ENCODE peak calls at places on chromosomes 5 and 9, in four cellular contexts. G is AG04450, K is transverse colon, D is colonic mucosa. X is an unnamed sample.

GRCh38 chr9:115591584-115591984 is 473.6 kb upstream of the TNC start:
- DNase-seq in D (peak), G (peak), K (peak), X (peak)

GRCh38 chr5:59190746-59191145 is 607.9 kb downstream of the RAB3C start:
- DNase-seq in K (no peak), D (no peak), G (no peak), X (no peak)

GRCh38 chr9:76519027-76519835 is 60.2 kb downstream of the GCNT1 start:
- DNase-seq in K (no peak), D (no peak), G (no peak), X (no peak)

GRCh38 chr5:121954086-121954485 is 7.7 kb upstream of the SRFBP1 start:
- DNase-seq in G (no peak), D (no peak), K (no peak), X (no peak)

GRCh38 chr5:126971455-126972019 is 58.8 kb downstream of the MARCHF3 start:
- DNase-seq in D (no peak), K (no peak), G (no peak), X (no peak)

GRCh38 chr9:129414377-129415021 is 206.4 kb downstream of the C9orf50 start:
- DNase-seq in D (peak), K (peak), G (no peak), X (no peak)

GRCh38 chr5:61245486-61245885 is 83.2 kb upstream of the SMIM15 start:
- DNase-seq in D (peak), G (no peak), K (peak), X (no peak)

GRCh38 chr5:77209495-77210090 is 887 bp upstream of the PDE8B start:
- DNase-seq in D (no peak), G (no peak), K (no peak), X (no peak)

GRCh38 chr5:36494756-36495637 is 111.4 kb upstream of the SLC1A3 start:
- DNase-seq in G (no peak), D (no peak), K (no peak), X (no peak)

GRCh38 chr5:52788505-52788821 is 747 bp downstream of the ITGA1 start:
- DNase-seq in K (no peak), G (no peak), D (no peak), X (no peak)

GRCh38 chr5:74415695-74416102 is 224.8 kb downstream of the ENC1 start:
- DNase-seq in D (peak), K (peak), G (no peak), X (no peak)
- H3K27ac ChIP-seq in D (peak), K (peak), G (no peak), X (no peak)

GRCh38 chr5:150391064-150391834 is 21.5 kb downstream of the CD74 start:
- DNase-seq in D (no peak), K (no peak), G (no peak), X (no peak)
- H3K27ac ChIP-seq in D (no peak), K (no peak), G (no peak), X (no peak)

DNA sequence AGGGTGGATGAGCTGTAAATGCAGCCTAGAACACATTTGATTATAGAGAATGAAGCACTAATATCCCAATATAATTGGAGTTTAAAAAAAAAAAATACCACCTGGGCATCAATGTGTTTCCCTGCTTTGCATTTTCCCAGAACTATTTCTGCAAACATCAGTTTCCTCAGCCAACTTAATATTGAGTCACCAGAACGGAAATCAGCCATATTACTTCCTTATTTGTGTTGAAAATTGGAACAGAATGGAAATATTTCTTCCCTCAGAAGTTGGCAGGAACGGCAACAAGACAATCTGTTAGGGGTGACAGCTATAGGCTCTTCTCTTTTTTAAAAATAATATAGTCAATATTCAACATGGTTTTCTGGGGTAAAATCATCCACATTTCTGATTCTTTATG is 4.0 kb downstream of the MFAP3 start:
- DNase-seq in G (no peak), D (no peak), K (no peak), X (no peak)
- H3K27ac ChIP-seq in G (no peak), D (no peak), K (no peak), X (no peak)

GRCh38 chr9:93586290-93587057 is 10.1 kb downstream of the PHF2 start:
- DNase-seq in K (no peak), D (no peak), G (no peak), X (no peak)

GRCh38 chr9:93585695-93586094 is 9.3 kb downstream of the PHF2 start:
- DNase-seq in K (no peak), G (no peak), D (no peak), X (no peak)

GRCh38 chr9:93587651-93588347 is 11.4 kb downstream of the PHF2 start:
- DNase-seq in K (no peak), G (no peak), D (no peak), X (no peak)

GRCh38 chr9:93587284-93587650 is 10.9 kb downstream of the PHF2 start:
- DNase-seq in G (no peak), K (no peak), D (no peak), X (no peak)

GRCh38 chr9:93585259-93585658 is 8.9 kb downstream of the PHF2 start:
- DNase-seq in D (no peak), G (no peak), K (no peak), X (no peak)
- H3K27ac ChIP-seq in D (no peak), G (no peak), K (no peak), X (no peak)

X was measured in iPS DF 6.9.